ENCODE peak calls at places on chromosomes 4 and X, in six cellular contexts. M, B, D, I, T and R are unnamed samples.

GRCh38 chr4:158442736-158443135 is 78.9 kb upstream of the RXFP1 start:
- DNase-seq in M (no peak), B (no peak), D (no peak), I (no peak), T (no peak), R (no peak)

GRCh38 chr4:157048248-157048647 is 27.7 kb upstream of the GLRB start:
- DNase-seq in M (peak), B (no peak), D (no peak), I (no peak), T (no peak), R (no peak)

GRCh38 chr4:38013461-38014366 is 53.5 kb downstream of the PTTG2 start:
- DNase-seq in M (peak), B (peak), D (peak), I (no peak), T (no peak), R (peak)

GRCh38 chrX:138026211-138026610 is 460.3 kb downstream of the ZIC3 start:
- DNase-seq in M (no peak), B (no peak), D (no peak), I (no peak), T (no peak), R (no peak)

GRCh38 chrX:41116948-41117347 is 31.7 kb downstream of the USP9X start:
- DNase-seq in M (no peak), B (no peak), D (no peak), I (no peak), T (no peak), R (no peak)

GRCh38 chr4:166169111-166169510 is 296.1 kb downstream of the TLL1 start:
- DNase-seq in M (no peak), B (peak), D (no peak), I (no peak), T (no peak), R (peak)

GRCh38 chr4:23819041-23819511 is 70.8 kb downstream of the PPARGC1A start:
- DNase-seq in M (no peak), B (peak), D (no peak), I (no peak), T (no peak), R (no peak)

GRCh38 chrX:78327370-78328048 is at the start of gene CYSLTR1:
- DNase-seq in M (no peak), B (peak), D (no peak), I (no peak), T (no peak), R (no peak)

GRCh38 chr4:13640149-13640671 is 12.7 kb upstream of the BOD1L1 start:
- DNase-seq in M (peak), B (peak), D (no peak), I (no peak), T (no peak), R (peak)

GRCh38 chr4:77913353-77913752 is 50.7 kb downstream of the MRPL1 start:
- DNase-seq in M (no peak), B (no peak), D (no peak), I (no peak), T (no peak), R (no peak)

GRCh38 chrX:154979671-154980070 is 42.9 kb downstream of the F8 start:
- DNase-seq in M (no peak), B (no peak), D (no peak), I (no peak), T (no peak), R (no peak)

GRCh38 chr4:144357970-144358369 is 217.5 kb upstream of the GYPA start:
- DNase-seq in M (no peak), B (no peak), D (no peak), I (no peak), T (peak), R (no peak)

GRCh38 chrX:42691196-42691595 is 86.8 kb downstream of the PPP1R2C start:
- DNase-seq in M (no peak), B (no peak), D (no peak), I (no peak), T (no peak), R (no peak)

GRCh38 chr4:174265917-174266316 is 17.6 kb downstream of the FBXO8 start:
- DNase-seq in M (no peak), B (no peak), D (no peak), I (no peak), T (no peak), R (no peak)

GRCh38 chr4:175306436-175306835 is 388.3 kb downstream of the ADAM29 start:
- DNase-seq in M (no peak), B (peak), D (no peak), I (no peak), T (no peak), R (no peak)